ENCODE peak calls at places on chromosomes 1 and 21, in seven cellular contexts. A is HT1080; F is pancreas; V is astrocyte of the spinal cord; Q is posterior vena cava; S is stimulated activated CD8-positive, alpha-beta memory T cell treated with anti-CD3 and anti-CD28 coated beads, Interleukin-4, amount 100 ng/mL, for 1 hour; R is NCI-H460. N is an unnamed sample.

GRCh38 chr1:19903621-19904020 is 19.8 kb downstream of the PLA2G2E start:
- DNase-seq in A (peak), F (no peak), V (no peak), Q (no peak), S (no peak), R (no peak), N (no peak)

GRCh38 chr1:7616076-7616833 is 154.8 kb upstream of the VAMP3 start:
- DNase-seq in A (peak), F (peak), V (peak), Q (peak), S (no peak), R (peak), N (peak)

GRCh38 chr1:37850352-37850955 is 8.9 kb downstream of the MTF1 start:
- DNase-seq in A (no peak), F (no peak), V (no peak), Q (no peak), S (no peak), R (no peak), N (no peak)

GRCh38 chr1:224253721-224254120 is 70.7 kb downstream of the DEGS1 start:
- DNase-seq in A (peak), F (no peak), V (peak), Q (no peak), S (no peak), R (no peak), N (no peak)

GRCh38 chr1:182059936-182060335 is 1.6 kb downstream of the ZNF648 start:
- DNase-seq in A (no peak), F (no peak), V (no peak), Q (no peak), S (no peak), R (no peak), N (no peak)

GRCh38 chr1:154420172-154420571 is 15.0 kb downstream of the IL6R start:
- DNase-seq in A (peak), F (peak), V (peak), Q (peak), S (peak), R (peak), N (no peak)

GRCh38 chr1:183126528-183126927 is 59.5 kb upstream of the LAMC2 start:
- DNase-seq in A (no peak), F (no peak), V (no peak), Q (no peak), S (no peak), R (no peak), N (no peak)

GRCh38 chr1:105204836-105205371 is 1455.2 kb downstream of the AMY1C start:
- DNase-seq in A (no peak), F (no peak), V (no peak), Q (no peak), S (no peak), R (no peak), N (no peak)

GRCh38 chr1:38613996-38614395 is 245.6 kb downstream of the RRAGC start:
- DNase-seq in A (no peak), F (no peak), V (no peak), Q (no peak), S (no peak), R (no peak), N (no peak)

GRCh38 chr1:39332828-39333227 is 128.3 kb downstream of the MACF1 start:
- DNase-seq in A (no peak), F (no peak), V (no peak), Q (no peak), S (no peak), R (no peak), N (no peak)

GRCh38 chr1:116252785-116253184 is 120.3 kb upstream of the ATP1A1 start:
- DNase-seq in A (no peak), F (no peak), V (no peak), Q (no peak), S (no peak), R (no peak), N (no peak)

GRCh38 chr1:33842348-33842747 is 21.5 kb upstream of the HMGB4 start:
- DNase-seq in A (no peak), F (no peak), V (no peak), Q (no peak), S (no peak), R (no peak), N (no peak)

GRCh38 chr1:41716188-41717130 is 202.3 kb downstream of the HIVEP3 start:
- DNase-seq in A (no peak), F (no peak), V (no peak), Q (peak), S (no peak), R (no peak), N (no peak)

GRCh38 chr1:150060260-150060659 is 7.3 kb upstream of the VPS45 start:
- DNase-seq in A (no peak), F (no peak), V (no peak), Q (no peak), S (no peak), R (no peak), N (no peak)

GRCh38 chr1:219324629-219325367 is 151.1 kb downstream of the LYPLAL1 start:
- DNase-seq in A (peak), F (no peak), V (peak), Q (no peak), S (no peak), R (peak), N (no peak)

GRCh38 chr1:150567717-150568561 is 11.5 kb downstream of the MCL1 start:
- DNase-seq in A (peak), F (peak), V (peak), Q (peak), S (no peak), R (no peak), N (peak)

GRCh38 chr1:19429611-19430010 is 55.7 kb downstream of the CAPZB start:
- DNase-seq in A (no peak), F (no peak), V (peak), Q (no peak), S (no peak), R (no peak), N (no peak)

GRCh38 chr1:19067187-19067911 is 110.9 kb upstream of the IFFO2 start:
- DNase-seq in A (peak), F (peak), V (peak), Q (no peak), S (no peak), R (no peak), N (peak)

GRCh38 chr1:47682198-47682597 is 244.4 kb downstream of the FOXD2 start:
- DNase-seq in A (no peak), F (no peak), V (no peak), Q (no peak), S (no peak), R (no peak), N (no peak)

GRCh38 chr1:185561629-185562028 is 172.6 kb upstream of the HMCN1 start:
- DNase-seq in A (peak), F (no peak), V (peak), Q (no peak), S (no peak), R (no peak), N (no peak)

GRCh38 chr1:58358311-58358710 is 188.2 kb downstream of the OMA1 start:
- DNase-seq in A (peak), F (no peak), V (peak), Q (no peak), S (no peak), R (peak), N (no peak)

GRCh38 chr1:5287178-5288155 is 633.1 kb downstream of the AJAP1 start:
- DNase-seq in A (no peak), F (peak), V (no peak), Q (no peak), S (no peak), R (no peak), N (no peak)

GRCh38 chr1:211753649-211754251 is 76.8 kb downstream of the LPGAT1 start:
- DNase-seq in A (no peak), F (no peak), V (no peak), Q (no peak), S (no peak), R (no peak), N (no peak)

GRCh38 chr1:227797612-227798011 is 17.9 kb upstream of the PRSS38 start:
- DNase-seq in A (no peak), F (no peak), V (no peak), Q (no peak), S (no peak), R (no peak), N (no peak)

GRCh38 chr1:231603598-231604275 is 22.9 kb upstream of the DISC1 start:
- DNase-seq in A (peak), F (peak), V (peak), Q (no peak), S (no peak), R (peak), N (no peak)

GRCh38 chr1:87942165-87942564 is 613.5 kb downstream of the LMO4 start:
- DNase-seq in A (no peak), F (no peak), V (no peak), Q (no peak), S (no peak), R (no peak), N (no peak)

GRCh38 chr1:35441926-35442579 is 115.2 kb downstream of the KIAA0319L start:
- DNase-seq in A (no peak), F (no peak), V (no peak), Q (no peak), S (no peak), R (no peak), N (no peak)

GRCh38 chr1:116134178-116134773 is 23.1 kb downstream of the MAB21L3 start:
- DNase-seq in A (no peak), F (no peak), V (no peak), Q (no peak), S (no peak), R (no peak), N (no peak)

GRCh38 chr1:5972198-5972520 is 20.1 kb downstream of the NPHP4 start:
- DNase-seq in A (no peak), F (no peak), V (no peak), Q (peak), S (no peak), R (no peak), N (no peak)

GRCh38 chr21:46183910-46184624 is at the start of gene SPATC1L:
- DNase-seq in A (peak), F (peak), V (peak), Q (peak), S (peak), R (peak), N (no peak)

N was measured in iPS DF 19.7.